ENCODE peak calls at places on chromosomes 13 and 19, in five cellular contexts. S is transverse colon, K is K562, M is prostate gland, U is H1. Z is an unnamed sample.

GRCh38 chr19:47427241-47428176 is 8.2 kb upstream of the MEIS3 start:
- DNase-seq in M (peak), S (peak), U (peak), K (peak), Z (peak)

GRCh38 chr19:56136362-56136761 is 4.7 kb upstream of the ZNF444 start:
- DNase-seq in K (no peak), M (no peak), S (no peak), U (peak), Z (no peak)

GRCh38 chr13:74554581-74555290 is 420.5 kb upstream of the KLF12 start:
- DNase-seq in K (no peak), U (no peak), M (no peak), S (no peak), Z (no peak)

GRCh38 chr13:74771964-74772363 is 637.8 kb upstream of the KLF12 start:
- DNase-seq in U (no peak), M (no peak), K (no peak), S (no peak), Z (no peak)

GRCh38 chr13:46032341-46032740 is 20.2 kb downstream of the ZC3H13 start:
- DNase-seq in K (no peak), S (no peak), M (no peak), U (no peak), Z (no peak)

GRCh38 chr13:52670726-52671125 is 18.1 kb downstream of the SUGT1 start:
- DNase-seq in U (no peak), K (no peak), M (no peak), S (no peak), Z (no peak)

GRCh38 chr13:98442391-98443230 is 134.3 kb downstream of the STK24 start:
- DNase-seq in K (no peak), U (no peak), M (no peak), S (no peak), Z (no peak)

GRCh38 chr13:43261018-43261417 is 237.6 kb downstream of the DNAJC15 start:
- DNase-seq in S (no peak), U (no peak), M (no peak), K (no peak), Z (no peak)

GRCh38 chr13:70613295-70613694 is 505.0 kb upstream of the KLHL1 start:
- DNase-seq in S (no peak), M (no peak), U (no peak), K (no peak), Z (no peak)

GRCh38 chr19:49553451-49554271 is 25.9 kb downstream of the RCN3 start:
- DNase-seq in S (peak), K (no peak), M (no peak), U (no peak), Z (no peak)

GRCh38 chr19:41064974-41065569 is 23.2 kb upstream of the CYP2A13 start:
- DNase-seq in K (peak), M (no peak), S (no peak), U (peak), Z (no peak)

GRCh38 chr19:17402982-17403855 is 2.2 kb downstream of the BST2 start:
- DNase-seq in S (no peak), U (no peak), M (no peak), K (peak), Z (no peak)

GRCh38 chr19:42497492-42498226 is 30.6 kb downstream of the CEACAM1 start:
- DNase-seq in K (no peak), U (no peak), M (no peak), S (peak), Z (no peak)

GRCh38 chr19:31054430-31054829 is 294.8 kb downstream of the TSHZ3 start:
- DNase-seq in M (peak), U (peak), K (peak), S (peak), Z (no peak)

GRCh38 chr19:28607066-28607583 is 605.8 kb downstream of the UQCRFS1 start:
- DNase-seq in M (no peak), S (no peak), K (no peak), U (no peak), Z (no peak)
- TF ChIP-seq POLR2AphosphoS5 in M (no peak), S (no peak), K (no peak), U (no peak), Z (no peak)

GRCh38 chr13:26034018-26034417 is 17.8 kb downstream of the SHISA2 start:
- DNase-seq in U (no peak), K (no peak), S (no peak), M (no peak), Z (no peak)

GRCh38 chr13:26038931-26039475 is 12.8 kb downstream of the SHISA2 start:
- DNase-seq in M (no peak), K (no peak), S (no peak), U (no peak), Z (no peak)

GRCh38 chr13:26036383-26036782 is 15.4 kb downstream of the SHISA2 start:
- DNase-seq in U (no peak), M (no peak), S (no peak), K (no peak), Z (no peak)

GRCh38 chr13:26041476-26041875 is 10.3 kb downstream of the SHISA2 start:
- DNase-seq in S (no peak), M (no peak), K (no peak), U (no peak), Z (no peak)

DNA sequence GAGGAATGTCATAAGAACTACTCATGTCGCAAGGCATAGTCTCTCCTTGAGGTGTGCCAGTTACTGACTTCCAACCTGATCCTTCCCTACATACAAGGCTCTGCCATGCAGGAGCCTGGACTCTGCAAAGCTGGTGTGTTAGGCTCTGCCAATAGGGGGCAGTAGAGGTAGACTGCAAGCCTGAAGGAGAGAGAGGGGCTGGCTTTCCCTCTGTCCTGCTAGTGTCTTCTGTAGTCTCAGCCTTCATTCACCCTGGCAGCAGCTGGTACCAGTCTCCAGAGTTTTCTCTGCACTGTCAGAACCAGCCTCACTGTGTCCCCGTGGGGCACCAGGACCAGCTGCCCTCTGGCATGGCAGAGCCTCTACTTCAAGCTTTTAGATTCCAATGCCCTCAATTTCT is 14.5 kb downstream of the SHISA2 start:
- DNase-seq in S (no peak), M (no peak), K (peak), U (peak), Z (no peak)
- TF ChIP-seq CTCF in S (no peak), M (no peak), K (peak), U (peak), Z (no peak)

GRCh38 chr13:27257648-27258253 is 6.4 kb downstream of the RPL21 start:
- DNase-seq in U (no peak), M (no peak), K (no peak), S (no peak), Z (no peak)
- TF ChIP-seq POLR2AphosphoS5 in U (peak), M (no peak), K (peak), S (no peak), Z (peak)

DNA sequence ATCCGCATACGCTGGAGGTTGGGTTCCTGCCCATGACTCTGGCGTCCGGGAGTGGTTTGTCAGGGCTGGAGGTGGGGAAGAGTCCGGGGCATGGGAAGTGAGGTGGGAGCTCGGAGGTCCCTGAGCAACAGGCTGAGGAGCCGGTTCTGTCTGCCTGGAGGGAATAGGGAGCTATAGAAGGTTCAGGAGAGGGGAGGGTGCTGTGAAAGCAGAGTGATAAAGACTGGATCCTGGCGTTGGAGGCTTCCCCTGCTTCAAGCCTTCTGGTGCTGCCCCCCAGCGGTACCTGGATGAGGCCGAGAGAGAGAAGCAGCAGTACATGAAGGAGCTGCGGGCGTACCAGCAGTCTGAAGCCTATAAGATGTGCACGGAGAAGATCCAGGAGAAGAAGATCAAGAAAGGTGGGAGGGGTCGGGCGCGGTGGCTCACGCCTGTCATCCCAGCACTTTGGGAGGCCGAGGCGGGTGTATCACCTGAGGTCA is 2.6 kb downstream of the HMG20B start:
- DNase-seq in M (no peak), S (no peak), U (no peak), K (no peak), Z (no peak)
- TF ChIP-seq CTCF in M (no peak), S (no peak), U (peak), K (peak), Z (no peak)

DNA sequence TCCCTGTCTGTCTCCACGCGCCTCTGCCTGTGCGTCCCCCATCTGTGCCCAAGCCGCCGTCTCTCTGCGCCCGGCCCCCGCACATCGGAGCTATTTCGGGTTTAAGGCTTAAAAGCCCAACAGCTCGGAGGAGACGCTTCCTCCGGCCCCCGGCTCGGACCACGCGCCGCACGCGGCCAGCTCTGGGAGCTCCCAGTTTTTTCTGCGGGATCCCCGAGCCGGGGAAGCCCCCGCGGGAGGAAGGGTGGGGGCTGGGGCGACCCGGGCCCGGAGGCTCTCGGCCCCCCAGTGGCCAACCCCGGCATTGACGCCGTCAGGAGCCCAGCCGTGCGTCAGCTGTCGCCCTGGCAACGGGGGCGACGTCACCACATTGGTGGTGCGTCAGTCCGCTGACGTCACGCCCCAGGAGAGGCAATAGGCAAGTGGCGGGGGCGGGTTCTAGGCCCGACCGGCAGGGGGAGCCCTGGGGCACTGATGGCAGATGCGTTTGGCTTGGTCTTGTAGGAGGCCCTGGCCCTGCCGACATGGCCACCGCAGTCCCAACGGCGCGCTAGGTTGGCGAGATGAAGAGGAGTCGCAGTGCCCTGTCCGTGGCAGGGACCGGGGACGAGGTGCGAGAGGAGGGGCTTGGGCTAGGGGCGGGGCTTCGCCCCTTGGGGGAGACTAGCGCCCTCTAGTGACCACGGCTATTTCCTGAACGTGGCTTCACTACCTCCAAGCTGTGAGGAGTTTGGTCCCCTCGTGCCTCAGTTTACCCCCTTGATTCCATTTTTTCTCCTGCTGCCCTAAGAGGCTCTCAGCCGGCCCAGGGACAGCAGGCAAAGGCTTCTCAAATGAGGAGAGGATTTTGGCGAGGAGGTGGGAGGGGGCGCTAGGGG is 3.7 kb upstream of the PDE4A start:
- DNase-seq in S (peak), K (peak), U (peak), M (peak), Z (peak)
- TF ChIP-seq POLR2AphosphoS5 in S (peak), K (no peak), U (no peak), M (peak), Z (no peak)

DNA sequence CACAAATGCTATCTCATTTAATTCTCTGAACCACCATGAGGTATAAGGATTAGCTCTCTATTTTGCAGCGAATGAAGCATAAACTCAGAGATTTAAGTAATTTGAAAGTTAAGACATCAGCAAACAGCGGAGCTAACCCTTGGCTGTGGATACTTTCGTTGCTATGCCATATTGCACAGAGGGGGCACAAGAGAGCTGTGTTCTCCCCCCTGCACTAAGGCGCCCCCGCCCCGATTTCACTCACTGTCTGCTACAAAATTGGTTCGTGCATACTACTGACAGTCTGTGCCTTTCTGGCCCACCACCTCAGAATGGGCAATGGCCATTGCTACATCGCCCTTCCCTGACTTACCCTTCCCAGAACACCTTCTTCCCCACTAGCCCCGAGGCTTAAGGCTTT is 105.7 kb upstream of the OBI1 start:
- DNase-seq in U (no peak), S (no peak), M (no peak), K (peak), Z (no peak)
- TF ChIP-seq CTCF in U (peak), S (no peak), M (no peak), K (no peak), Z (no peak)

GRCh38 chr13:110886475-110887241 is 28.2 kb downstream of the ANKRD10 start:
- DNase-seq in M (no peak), S (no peak), U (no peak), K (no peak), Z (no peak)

GRCh38 chr13:110887242-110887954 is 27.5 kb downstream of the ANKRD10 start:
- DNase-seq in U (no peak), S (no peak), K (no peak), M (no peak), Z (no peak)

GRCh38 chr13:110887955-110888333 is 26.9 kb downstream of the ANKRD10 start:
- DNase-seq in U (no peak), M (no peak), K (no peak), S (no peak), Z (no peak)

GRCh38 chr13:110885516-110885915 is 29.4 kb downstream of the ANKRD10 start:
- DNase-seq in M (no peak), S (no peak), U (no peak), K (no peak), Z (no peak)

GRCh38 chr13:110885966-110886365 is 28.9 kb downstream of the ANKRD10 start:
- DNase-seq in M (no peak), S (no peak), K (no peak), U (no peak), Z (no peak)
- TF ChIP-seq POLR2AphosphoS5 in M (no peak), S (no peak), K (no peak), U (no peak), Z (no peak)

GRCh38 chr19:5131031-5131865 is 162.3 kb downstream of the KDM4B start:
- DNase-seq in K (peak), S (peak), M (no peak), U (no peak), Z (no peak)
- TF ChIP-seq CTCF in K (no peak), S (no peak), M (no peak), U (peak), Z (no peak)

Z was measured in breast epithelium.